ENCODE peak calls at places on chromosomes 12 and 14, in four cellular contexts. D, P, W and I are unnamed samples.

GRCh38 chr12:31118347-31118830 is 44.7 kb downstream of the DDX11 start:
- DNase-seq in D (peak), P (no peak), W (no peak), I (peak)

GRCh38 chr12:131982041-131982440 is 32.3 kb downstream of the EP400 start:
- DNase-seq in D (no peak), P (no peak), W (no peak), I (no peak)

GRCh38 chr14:45134051-45134958 is at the start of gene FKBP3:
- DNase-seq in D (peak), P (peak), W (peak), I (peak)

GRCh38 chr12:11174022-11174421 is 3.0 kb downstream of the SMIM10L1 start:
- DNase-seq in D (no peak), P (no peak), W (no peak), I (no peak)

GRCh38 chr12:124498178-124498869 is 69.1 kb downstream of the NCOR2 start:
- DNase-seq in D (no peak), P (no peak), W (no peak), I (no peak)

GRCh38 chr14:96698846-96699543 is 98.2 kb upstream of the VRK1 start:
- DNase-seq in D (no peak), P (no peak), W (no peak), I (peak)

GRCh38 chr12:43290836-43291235 is 261.2 kb downstream of the ADAMTS20 start:
- DNase-seq in D (no peak), P (no peak), W (no peak), I (no peak)

GRCh38 chr14:103026988-103027387 is 30.4 kb downstream of the CDC42BPB start:
- DNase-seq in D (no peak), P (no peak), W (no peak), I (no peak)

GRCh38 chr14:101029668-101030290 is 126.3 kb upstream of the RTL1 start:
- DNase-seq in D (no peak), P (no peak), W (no peak), I (no peak)

DNA sequence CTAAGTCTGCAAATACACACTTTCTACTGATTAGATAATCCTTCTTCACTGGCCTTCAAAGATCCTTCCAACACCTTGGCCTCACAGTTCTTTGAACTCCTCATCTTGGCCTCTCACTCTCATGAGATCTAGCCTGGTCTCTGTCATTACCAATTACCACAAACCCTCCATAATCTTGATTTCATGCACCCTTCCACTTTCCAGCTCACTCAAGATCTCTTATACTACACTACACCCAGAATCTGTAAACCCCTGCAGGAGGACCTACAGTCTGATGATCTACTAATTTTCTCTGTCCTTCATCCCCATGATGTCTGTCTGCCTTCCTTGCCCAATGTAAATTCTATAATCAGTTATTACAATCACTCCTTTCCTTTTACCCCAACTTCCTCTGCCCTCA is 71.0 kb downstream of the DUSP16 start:
- DNase-seq in D (no peak), P (no peak), W (no peak), I (no peak)
- TF ChIP-seq TAF1 in D (no peak), P (no peak), W (no peak), I (no peak)

GRCh38 chr14:68819260-68819691 is 26.4 kb upstream of the ZFP36L1 start:
- DNase-seq in D (peak), P (no peak), W (no peak), I (no peak)
- TF ChIP-seq POLR2AphosphoS5 in D (no peak), P (no peak), W (no peak), I (no peak)

DNA sequence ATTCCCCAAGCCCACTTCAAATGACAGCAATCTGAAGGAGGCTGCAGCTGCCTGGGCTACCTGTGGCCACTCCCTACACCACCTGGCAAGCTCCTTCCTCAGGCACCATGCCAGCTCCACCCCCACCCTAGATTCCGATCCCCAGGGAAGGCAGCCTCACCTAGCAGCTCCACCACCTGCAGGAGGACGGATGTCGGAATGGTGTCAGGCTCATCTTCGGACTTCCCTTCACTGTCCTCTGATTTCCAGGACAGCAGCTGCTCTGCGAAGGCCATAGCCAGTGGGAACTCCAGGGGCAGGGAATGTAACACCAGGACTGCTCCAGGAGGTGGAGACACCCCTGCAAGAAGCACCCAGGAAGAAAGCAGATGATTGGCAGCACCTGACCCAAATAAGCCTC is 65.3 kb downstream of the TRAFD1 start:
- DNase-seq in D (no peak), P (no peak), W (no peak), I (no peak)
- TF ChIP-seq TAF1 in D (no peak), P (no peak), W (no peak), I (no peak)

GRCh38 chr14:80572666-80573065 is 361.4 kb upstream of the DIO2 start:
- DNase-seq in D (no peak), P (no peak), W (no peak), I (no peak)
- TF ChIP-seq POLR2AphosphoS5 in D (no peak), P (no peak), W (no peak), I (no peak)

GRCh38 chr14:33793711-33794110 is 157.2 kb downstream of the EGLN3 start:
- DNase-seq in D (no peak), P (no peak), W (no peak), I (no peak)
- TF ChIP-seq TAF1 in D (no peak), P (no peak), W (no peak), I (no peak)

DNA sequence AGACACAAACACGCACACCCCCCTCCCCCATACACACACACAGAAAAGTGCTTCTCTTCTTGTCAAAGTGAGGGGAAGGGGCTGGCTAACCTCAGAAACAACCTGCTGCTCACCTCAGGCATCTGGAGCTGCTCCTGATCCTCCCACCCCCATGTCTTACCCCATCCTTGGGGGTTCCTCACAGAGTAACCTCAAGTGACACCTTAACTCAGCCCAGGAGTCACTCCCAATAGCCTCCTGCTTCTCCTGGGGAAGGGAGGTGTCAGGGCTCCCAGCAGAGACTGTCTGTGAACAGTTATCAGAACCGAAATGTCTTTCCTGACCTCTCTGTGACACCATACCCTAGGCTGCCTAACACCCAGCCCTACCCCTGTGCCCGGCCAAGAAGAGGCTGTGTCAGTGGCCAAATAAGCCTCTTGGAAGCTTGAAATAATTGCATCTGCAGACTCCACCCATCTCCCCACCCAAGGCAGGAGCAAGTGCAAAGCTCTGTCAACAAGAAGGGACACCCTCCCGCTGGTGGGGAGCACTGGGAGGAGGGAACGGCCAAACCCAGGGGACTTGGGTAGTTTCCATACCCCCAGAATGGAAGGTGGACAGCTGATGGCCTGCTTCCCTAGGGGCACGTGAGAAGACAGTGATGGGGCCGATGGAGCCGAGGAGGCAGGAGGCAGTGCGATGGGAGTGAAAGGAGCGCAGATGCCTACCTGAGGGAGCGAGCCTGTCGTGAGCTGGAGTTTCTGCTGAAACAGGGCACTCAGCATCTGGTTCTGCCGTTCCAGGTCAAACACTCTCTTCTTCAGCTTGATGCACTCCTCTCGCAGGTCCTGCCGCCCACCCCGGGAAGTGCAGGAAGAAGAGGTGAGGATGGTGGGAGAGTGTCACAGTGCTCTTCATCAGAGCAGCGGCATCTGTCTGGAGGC is 26.8 kb downstream of the NCKAP5L start:
- DNase-seq in D (no peak), P (no peak), W (no peak), I (no peak)
- TF ChIP-seq POLR2AphosphoS5 in D (no peak), P (no peak), W (no peak), I (no peak)

GRCh38 chr12:45276154-45276553 is 60.3 kb downstream of the ANO6 start:
- DNase-seq in D (no peak), P (no peak), W (no peak), I (no peak)
- TF ChIP-seq TAF1 in D (no peak), P (no peak), W (no peak), I (no peak)

GRCh38 chr12:45989857-45990467 is 412 bp downstream of the SCAF11 start:
- DNase-seq in D (peak), P (peak), W (peak), I (peak)
- TF ChIP-seq POLR2AphosphoS5 in D (peak), P (no peak), W (peak), I (no peak)